ENCODE peak calls at places on chromosomes 12 and 14, in eight cellular contexts. M, O, W, N, X, K, S and I are unnamed samples.

GRCh38 chr12:58105225-58106119 is 164.1 kb downstream of the ATP23 start:
- DNase-seq in M (no peak), O (peak), W (peak), N (no peak), X (no peak), K (no peak), S (no peak), I (no peak)

GRCh38 chr14:94622653-94623421 is 10.6 kb downstream of the SERPINA3 start:
- DNase-seq in M (no peak), O (no peak), W (peak), N (no peak), X (no peak), K (no peak), S (no peak), I (no peak)

GRCh38 chr14:68243441-68244010 is 423.9 kb downstream of the RAD51B start:
- DNase-seq in M (no peak), O (no peak), W (no peak), N (no peak), X (no peak), K (no peak), S (no peak), I (no peak)

GRCh38 chr12:63045020-63045860 is 105.8 kb downstream of the AVPR1A start:
- DNase-seq in M (no peak), O (peak), W (peak), N (no peak), X (no peak), K (no peak), S (peak), I (no peak)

GRCh38 chr14:79480212-79480611 is 731.1 kb downstream of the DIO2 start:
- DNase-seq in M (no peak), O (no peak), W (peak), N (no peak), X (no peak), K (no peak), S (no peak), I (no peak)

GRCh38 chr14:103808403-103809001 is 38.9 kb downstream of the PPP1R13B start:
- DNase-seq in M (peak), O (peak), W (peak), N (peak), X (peak), K (peak), S (peak), I (peak)

GRCh38 chr14:39615352-39615751 is 183.1 kb upstream of the FBXO33 start:
- DNase-seq in M (no peak), O (no peak), W (no peak), N (no peak), X (no peak), K (no peak), S (no peak), I (no peak)

GRCh38 chr12:3293446-3294161 is 197.4 kb upstream of the PRMT8 start:
- DNase-seq in M (no peak), O (peak), W (peak), N (no peak), X (no peak), K (no peak), S (peak), I (no peak)

GRCh38 chr12:119781804-119782203 is 95.3 kb downstream of the CIT start:
- DNase-seq in M (no peak), O (no peak), W (no peak), N (no peak), X (peak), K (no peak), S (no peak), I (no peak)

GRCh38 chr12:18753481-18754117 is 15.7 kb downstream of the CAPZA3 start:
- DNase-seq in M (no peak), O (no peak), W (peak), N (no peak), X (no peak), K (no peak), S (no peak), I (no peak)

GRCh38 chr14:77319416-77319815 is 1.3 kb downstream of the POMT2 start:
- DNase-seq in M (no peak), O (no peak), W (no peak), N (no peak), X (no peak), K (no peak), S (no peak), I (no peak)

GRCh38 chr12:54932038-54932437 is 52.5 kb downstream of the TESPA1 start:
- DNase-seq in M (no peak), O (no peak), W (no peak), N (no peak), X (no peak), K (no peak), S (no peak), I (no peak)

GRCh38 chr14:75548544-75548943 is 26.3 kb downstream of the BATF start:
- DNase-seq in M (no peak), O (peak), W (no peak), N (no peak), X (peak), K (no peak), S (no peak), I (no peak)

GRCh38 chr12:6335451-6336078 is 6.3 kb downstream of the TNFRSF1A start:
- DNase-seq in M (peak), O (peak), W (peak), N (peak), X (peak), K (no peak), S (peak), I (peak)
- TF ChIP-seq CTCF in M (peak), O (peak), W (peak), N (no peak), X (peak), K (peak), S (peak), I (peak)

GRCh38 chr12:31931796-31932715 is 27.2 kb upstream of the RESF1 start:
- DNase-seq in M (no peak), O (no peak), W (no peak), N (no peak), X (no peak), K (no peak), S (no peak), I (no peak)
- TF ChIP-seq CTCF in M (no peak), O (no peak), W (no peak), N (no peak), X (no peak), K (no peak), S (no peak), I (no peak)

GRCh38 chr12:65882504-65882903 is 58.2 kb downstream of the HMGA2 start:
- DNase-seq in M (no peak), O (no peak), W (no peak), N (no peak), X (no peak), K (no peak), S (no peak), I (no peak)

GRCh38 chr12:65879878-65880277 is 55.6 kb downstream of the HMGA2 start:
- DNase-seq in M (no peak), O (peak), W (peak), N (no peak), X (no peak), K (no peak), S (no peak), I (no peak)

GRCh38 chr12:65881965-65882413 is 57.7 kb downstream of the HMGA2 start:
- DNase-seq in M (no peak), O (peak), W (peak), N (peak), X (peak), K (no peak), S (no peak), I (no peak)

GRCh38 chr12:65878540-65878939 is 54.3 kb downstream of the HMGA2 start:
- DNase-seq in M (no peak), O (no peak), W (peak), N (no peak), X (no peak), K (no peak), S (no peak), I (no peak)

GRCh38 chr12:65881348-65881961 is 57.2 kb downstream of the HMGA2 start:
- DNase-seq in M (no peak), O (peak), W (peak), N (peak), X (peak), K (no peak), S (no peak), I (no peak)
- TF ChIP-seq CTCF in M (no peak), O (no peak), W (no peak), N (no peak), X (no peak), K (no peak), S (no peak), I (no peak)

GRCh38 chr12:49583361-49584094 is 15.6 kb upstream of the MCRS1 start:
- DNase-seq in M (no peak), O (peak), W (no peak), N (no peak), X (no peak), K (no peak), S (no peak), I (no peak)

GRCh38 chr12:49585477-49586445 is 17.8 kb upstream of the MCRS1 start:
- DNase-seq in M (no peak), O (no peak), W (no peak), N (no peak), X (no peak), K (no peak), S (no peak), I (no peak)

GRCh38 chr12:49588281-49588680 is 17.2 kb downstream of the FAM186B start:
- DNase-seq in M (no peak), O (no peak), W (no peak), N (no peak), X (no peak), K (no peak), S (no peak), I (no peak)

GRCh38 chr12:49588761-49589516 is 16.5 kb downstream of the FAM186B start:
- DNase-seq in M (no peak), O (no peak), W (no peak), N (no peak), X (peak), K (no peak), S (peak), I (no peak)

DNA sequence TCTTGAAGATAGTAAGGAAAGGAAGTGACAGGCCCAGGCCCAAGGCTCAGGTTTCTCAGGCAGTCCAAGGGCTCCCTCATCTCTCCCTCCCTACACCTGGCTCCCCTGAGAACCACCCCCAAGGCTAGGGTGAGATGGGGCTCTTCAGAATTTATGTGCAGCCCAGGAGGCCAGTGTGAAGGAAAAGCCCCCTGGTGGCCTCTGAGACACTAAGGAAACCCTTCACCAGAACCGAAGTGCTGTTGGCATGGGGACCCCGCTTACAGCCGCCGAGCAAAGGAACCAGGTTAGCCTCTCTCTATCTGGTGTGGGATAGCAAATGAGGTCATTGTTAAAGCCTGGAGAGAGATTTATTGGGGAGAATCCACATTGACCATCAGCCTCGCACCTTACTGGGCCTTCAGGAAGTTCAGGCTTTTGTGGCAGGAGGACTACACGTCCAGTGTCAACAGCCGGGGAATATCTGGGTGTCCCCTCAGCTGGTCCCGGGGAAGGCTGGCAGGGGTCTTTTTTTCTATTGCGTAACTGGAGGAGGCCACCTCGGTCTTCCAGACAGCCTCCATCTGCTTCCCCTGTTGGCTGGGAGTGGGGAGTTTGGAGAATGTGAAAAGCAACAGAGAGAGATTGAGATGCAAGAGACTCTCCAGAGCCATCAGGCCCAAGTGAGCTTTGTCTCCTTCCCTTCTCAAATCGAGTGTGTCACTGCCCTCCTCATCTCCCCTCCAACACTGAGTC is 18.1 kb downstream of the FAM186B start:
- DNase-seq in M (no peak), O (no peak), W (no peak), N (no peak), X (no peak), K (no peak), S (no peak), I (no peak)
- TF ChIP-seq CTCF in M (no peak), O (no peak), W (no peak), N (no peak), X (no peak), K (peak), S (no peak), I (no peak)

GRCh38 chr14:62409185-62409584 is 636.1 kb downstream of the KCNH5 start:
- DNase-seq in M (no peak), O (no peak), W (no peak), N (no peak), X (no peak), K (no peak), S (no peak), I (no peak)
- TF ChIP-seq CTCF in M (no peak), O (no peak), W (no peak), N (no peak), X (no peak), K (no peak), S (no peak), I (no peak)